ENCODE peak calls at places on chromosome 7, in nine cellular contexts. B is H54, Y is A549, G is GM12891, S is right lobe of liver, R is esophagus muscularis mucosa, P is K562, X is prostate gland, V is spleen. C is an unnamed sample.

GRCh38 chr7:24010495-24010894 is 273.5 kb upstream of the NPY start:
- DNase-seq in B (no peak), Y (no peak), G (no peak), S (no peak), R (no peak), P (no peak), X (no peak), V (no peak), C (no peak)

GRCh38 chr7:55733584-55733983 is 129.0 kb downstream of the SEPTIN14 start:
- DNase-seq in B (no peak), Y (no peak), G (no peak), S (no peak), R (no peak), P (no peak), X (no peak), V (no peak), C (no peak)

GRCh38 chr7:3722396-3722846 is 421.4 kb downstream of the SDK1 start:
- DNase-seq in B (peak; percentile 36), Y (peak; percentile 11), G (no peak), S (no peak), R (no peak), P (peak; percentile 9), X (no peak), V (peak; percentile 76), C (peak; percentile 56)

GRCh38 chr7:24885305-24885704 is 94.7 kb downstream of the OSBPL3 start:
- DNase-seq in B (no peak), Y (no peak), G (no peak), S (no peak), R (no peak), P (no peak), X (no peak), V (no peak), C (no peak)

GRCh38 chr7:24871765-24872164 is 108.2 kb downstream of the OSBPL3 start:
- DNase-seq in B (no peak), Y (no peak), G (no peak), S (no peak), R (no peak), P (no peak), X (no peak), V (no peak), C (no peak)

GRCh38 chr7:121515181-121515580 is 119.1 kb upstream of the FAM3C start:
- DNase-seq in B (no peak), Y (no peak), G (no peak), S (no peak), R (no peak), P (no peak), X (no peak), V (no peak), C (no peak)

GRCh38 chr7:118306771-118307170 is 82.3 kb downstream of the ANKRD7 start:
- DNase-seq in B (no peak), Y (no peak), G (no peak), S (no peak), R (no peak), P (no peak), X (no peak), V (no peak), C (peak; percentile 21)

GRCh38 chr7:159191236-159191635 is 46.6 kb upstream of the VIPR2 start:
- DNase-seq in B (no peak), Y (no peak), G (no peak), S (no peak), R (peak; percentile 34), P (no peak), X (no peak), V (no peak), C (no peak)

GRCh38 chr7:15891151-15891842 is 204.8 kb upstream of the MEOX2 start:
- DNase-seq in B (peak; percentile 23), Y (no peak), G (no peak), S (no peak), R (no peak), P (no peak), X (no peak), V (no peak), C (no peak)

GRCh38 chr7:17598846-17599245 is 300.4 kb downstream of the AHR start:
- DNase-seq in B (no peak), Y (no peak), G (no peak), S (no peak), R (no peak), P (no peak), X (no peak), V (no peak), C (no peak)

GRCh38 chr7:124275411-124275810 is 242.5 kb upstream of the TMEM229A start:
- DNase-seq in B (no peak), Y (no peak), G (no peak), S (no peak), R (no peak), P (no peak), X (no peak), V (no peak), C (no peak)

GRCh38 chr7:143284591-143285453 is at the start of gene TMEM139:
- DNase-seq in B (no peak), Y (no peak), G (no peak), S (peak; percentile 78), R (no peak), P (peak; percentile 74), X (no peak), V (no peak), C (no peak)

GRCh38 chr7:34042406-34042805 is 137.1 kb downstream of the BMPER start:
- DNase-seq in B (no peak), Y (no peak), G (no peak), S (no peak), R (no peak), P (no peak), X (no peak), V (no peak), C (no peak)

GRCh38 chr7:9945131-9945530 is 1028.5 kb upstream of the PHF14 start:
- DNase-seq in B (no peak), Y (no peak), G (no peak), S (no peak), R (no peak), P (no peak), X (no peak), V (no peak), C (no peak)

GRCh38 chr7:24290004-24290641 is 6.1 kb downstream of the NPY start:
- DNase-seq in B (peak; percentile 54), Y (peak; percentile 36), G (peak; percentile 33), S (no peak), R (no peak), P (peak; percentile 47), X (no peak), V (no peak), C (peak; percentile 37)

GRCh38 chr7:105006367-105007139 is 7.5 kb upstream of the KMT2E start:
- DNase-seq in B (no peak), Y (no peak), G (no peak), S (no peak), R (no peak), P (peak; percentile 35), X (peak; percentile 56), V (no peak), C (no peak)

GRCh38 chr7:158830211-158830723 is 958 bp upstream of the ESYT2 start:
- DNase-seq in B (no peak), Y (no peak), G (no peak), S (no peak), R (peak; percentile 92), P (no peak), X (no peak), V (no peak), C (no peak)

GRCh38 chr7:116876664-116877442 is 14.5 kb downstream of the CAPZA2 start:
- DNase-seq in B (no peak), Y (no peak), G (no peak), S (no peak), R (no peak), P (peak; percentile 94), X (no peak), V (no peak), C (peak; percentile 90)
- TF ChIP-seq POLR2A in B (no peak), Y (no peak), G (no peak), S (no peak), R (no peak), P (no peak), X (no peak), V (no peak), C (no peak)

DNA sequence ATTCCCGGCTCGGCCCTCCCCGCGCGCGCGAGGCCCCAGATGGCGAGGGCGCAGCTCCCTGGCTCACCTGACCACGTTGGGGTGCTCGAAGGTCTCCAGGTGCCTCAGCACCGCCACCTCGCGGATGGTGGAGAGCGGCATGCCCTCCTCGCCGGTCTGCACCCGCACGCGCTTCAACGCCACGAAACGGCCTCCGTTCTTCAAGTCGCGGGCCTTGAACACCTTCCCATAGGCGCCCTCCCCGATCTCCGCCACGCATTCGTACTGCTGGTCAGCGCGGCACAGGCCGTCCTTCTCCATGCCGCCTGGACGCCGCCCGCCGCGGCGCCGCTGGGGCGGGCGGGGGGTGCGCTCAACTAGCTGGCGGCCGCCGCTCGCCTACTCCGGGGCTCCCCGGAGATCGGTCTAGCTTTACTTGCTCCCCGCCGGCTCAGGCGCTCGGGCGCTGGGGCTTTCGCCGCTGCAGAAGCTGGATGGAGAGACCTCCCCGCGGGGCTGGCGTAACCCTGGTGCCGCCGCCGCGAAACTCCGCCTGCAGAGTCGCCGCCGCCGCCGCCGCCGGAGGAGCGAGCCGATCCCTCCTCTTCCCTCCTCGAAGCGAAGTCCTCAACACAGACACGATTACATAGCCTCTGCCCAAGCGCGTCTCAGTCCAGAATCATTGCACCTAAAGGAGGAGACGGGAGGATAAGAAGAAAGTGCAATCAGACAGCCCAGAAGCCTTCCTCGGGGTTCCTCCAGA is 3.2 kb downstream of the CDK6 start:
- DNase-seq in B (peak; percentile 52), Y (peak; percentile 58), G (no peak), S (peak; percentile 94), R (peak; percentile 94), P (peak; percentile 37), X (peak; percentile 92), V (peak; percentile 98), C (peak; percentile 90)
- TF ChIP-seq POLR2A in B (no peak), Y (no peak), G (no peak), S (no peak), R (no peak), P (no peak), X (peak; percentile 25), V (no peak), C (no peak)

GRCh38 chr7:138001529-138002095 is at the start of gene CREB3L2:
- DNase-seq in B (no peak), Y (peak; percentile 30), G (no peak), S (peak; percentile 79), R (no peak), P (peak; percentile 49), X (peak; percentile 35), V (peak; percentile 96), C (peak; percentile 61)
- TF ChIP-seq POLR2A in B (peak; percentile 17), Y (peak; percentile 64), G (peak; percentile 48), S (peak; percentile 73), R (peak; percentile 81), P (peak; percentile 81), X (peak; percentile 83), V (no peak), C (peak; percentile 78)

GRCh38 chr7:106415433-106415832 is 130.7 kb upstream of the NAMPT start:
- DNase-seq in B (no peak), Y (no peak), G (no peak), S (no peak), R (no peak), P (no peak), X (no peak), V (no peak), C (no peak)
- TF ChIP-seq POLR2A in B (no peak), Y (no peak), G (no peak), S (peak; percentile 90), R (no peak), P (no peak), X (no peak), V (no peak), C (no peak)

GRCh38 chr7:140231779-140232491 is 55.2 kb upstream of the KDM7A start:
- DNase-seq in B (no peak), Y (no peak), G (no peak), S (no peak), R (no peak), P (no peak), X (peak; percentile 79), V (no peak), C (no peak)
- TF ChIP-seq POLR2A in B (no peak), Y (no peak), G (no peak), S (no peak), R (no peak), P (no peak), X (no peak), V (no peak), C (no peak)

GRCh38 chr7:133590795-133591194 is 337.9 kb downstream of the EXOC4 start:
- DNase-seq in B (no peak), Y (no peak), G (no peak), S (no peak), R (no peak), P (no peak), X (no peak), V (no peak), C (no peak)
- TF ChIP-seq POLR2A in B (no peak), Y (no peak), G (no peak), S (no peak), R (no peak), P (no peak), X (no peak), V (no peak), C (no peak)

C was measured in testis.